ENCODE peak calls at places on chromosome 1, in nine cellular contexts. X, W, K, G, P, Z, O, R and A are unnamed samples.

GRCh38 chr1:2569060-2569459 is 12.9 kb downstream of the TNFRSF14 start:
- DNase-seq in X (no peak), W (no peak), K (peak; percentile 25), G (no peak), P (no peak), Z (peak; percentile 63), O (no peak), R (no peak), A (no peak)

GRCh38 chr1:231855395-231855794 is 228.8 kb downstream of the DISC1 start:
- DNase-seq in X (no peak), W (no peak), K (no peak), G (no peak), P (no peak), Z (no peak), O (no peak), R (no peak), A (no peak)

GRCh38 chr1:18069903-18070302 is 37.7 kb upstream of the IGSF21 start:
- DNase-seq in X (no peak), W (no peak), K (no peak), G (peak; percentile 49), P (no peak), Z (no peak), O (no peak), R (no peak), A (no peak)

GRCh38 chr1:59150537-59151386 is 146.1 kb upstream of the FGGY start:
- DNase-seq in X (peak; percentile 90), W (peak; percentile 89), K (peak; percentile 84), G (no peak), P (peak; percentile 88), Z (peak; percentile 93), O (peak; percentile 100), R (peak; percentile 82), A (no peak)

GRCh38 chr1:93313026-93313425 is 32.7 kb upstream of the DR1 start:
- DNase-seq in X (no peak), W (no peak), K (no peak), G (no peak), P (no peak), Z (no peak), O (no peak), R (no peak), A (no peak)

GRCh38 chr1:195766709-195767108 is 841.5 kb downstream of the KCNT2 start:
- DNase-seq in X (no peak), W (no peak), K (no peak), G (no peak), P (no peak), Z (no peak), O (peak; percentile 47), R (no peak), A (no peak)

GRCh38 chr1:171898956-171899355 is 57.7 kb downstream of the DNM3 start:
- DNase-seq in X (no peak), W (no peak), K (no peak), G (no peak), P (no peak), Z (no peak), O (peak; percentile 39), R (no peak), A (no peak)

GRCh38 chr1:227924838-227925574 is 22.7 kb downstream of the WNT9A start:
- DNase-seq in X (no peak), W (no peak), K (peak; percentile 56), G (peak; percentile 14), P (no peak), Z (peak; percentile 59), O (no peak), R (no peak), A (no peak)

GRCh38 chr1:185156321-185156853 is 366 bp downstream of the TRMT1L start:
- DNase-seq in X (no peak), W (no peak), K (no peak), G (no peak), P (peak; percentile 88), Z (no peak), O (no peak), R (no peak), A (no peak)

GRCh38 chr1:108502624-108503023 is 52.5 kb downstream of the NBPF6 start:
- DNase-seq in X (no peak), W (no peak), K (no peak), G (no peak), P (no peak), Z (no peak), O (peak; percentile 66), R (no peak), A (no peak)

GRCh38 chr1:145887631-145888030 is 2.0 kb upstream of the ANKRD35 start:
- DNase-seq in X (no peak), W (peak; percentile 20), K (no peak), G (no peak), P (no peak), Z (no peak), O (no peak), R (no peak), A (no peak)

GRCh38 chr1:239757711-239758110 is 334.0 kb upstream of the FMN2 start:
- DNase-seq in X (no peak), W (no peak), K (no peak), G (no peak), P (no peak), Z (no peak), O (peak; percentile 13), R (no peak), A (no peak)

GRCh38 chr1:206674745-206675175 is 9.9 kb upstream of the MAPKAPK2 start:
- DNase-seq in X (peak; percentile 88), W (peak; percentile 85), K (peak; percentile 67), G (no peak), P (peak; percentile 86), Z (peak; percentile 80), O (peak; percentile 100), R (no peak), A (no peak)

GRCh38 chr1:111592389-111593361 is 26.9 kb upstream of the RAP1A start:
- DNase-seq in X (peak; percentile 75), W (peak; percentile 14), K (peak; percentile 94), G (peak; percentile 98), P (peak; percentile 95), Z (peak; percentile 96), O (peak; percentile 95), R (peak; percentile 87), A (peak; percentile 86)

GRCh38 chr1:55931272-55931940 is 648.0 kb downstream of the PLPP3 start:
- DNase-seq in X (no peak), W (no peak), K (no peak), G (no peak), P (no peak), Z (no peak), O (peak; percentile 54), R (no peak), A (no peak)

GRCh38 chr1:26239936-26240335 is 5.9 kb downstream of the CEP85 start:
- DNase-seq in X (no peak), W (no peak), K (no peak), G (no peak), P (no peak), Z (no peak), O (peak; percentile 83), R (no peak), A (no peak)
- H3K27ac ChIP-seq in X (no peak overlapping the region), W (no peak overlapping the region), K (no peak overlapping the region), G (no peak overlapping the region), P (no peak overlapping the region), Z (no peak overlapping the region), O (no peak overlapping the region), R (peak overlapping the region; percentile 93), A (no peak overlapping the region)

GRCh38 chr1:204484948-204485347 is 9.7 kb downstream of the PIK3C2B start:
- DNase-seq in X (no peak), W (no peak), K (no peak), G (no peak), P (no peak), Z (no peak), O (no peak), R (no peak), A (no peak)
- H3K4me1 ChIP-seq in X (peaks cover 2% of the 10 kb centered on the region), W (peaks cover 25% of the 10 kb centered on the region), K (peaks cover 18% of the 10 kb centered on the region), G (peaks cover 37% of the 10 kb centered on the region), P (peaks cover 4% of the 10 kb centered on the region), Z (peaks cover 16% of the 10 kb centered on the region), O (no peaks in the 10 kb centered on the region), R (peaks cover 73% of the 10 kb centered on the region), A (no peaks in the 10 kb centered on the region)

GRCh38 chr1:225423518-225423855 is 4.4 kb downstream of the LBR start:
- DNase-seq in X (no peak), W (no peak), K (no peak), G (no peak), P (no peak), Z (no peak), O (no peak), R (no peak), A (no peak)

GRCh38 chr1:225425211-225425786 is 2.5 kb downstream of the LBR start:
- DNase-seq in X (no peak), W (no peak), K (no peak), G (no peak), P (no peak), Z (no peak), O (peak; percentile 68), R (no peak), A (no peak)

GRCh38 chr1:225426395-225427248 is 1.2 kb downstream of the LBR start:
- DNase-seq in X (peak; percentile 40), W (peak; percentile 30), K (peak; percentile 72), G (peak; percentile 52), P (peak; percentile 81), Z (peak; percentile 83), O (peak; percentile 25), R (peak; percentile 24), A (no peak)

GRCh38 chr1:225422795-225423517 is 4.9 kb downstream of the LBR start:
- DNase-seq in X (no peak), W (no peak), K (no peak), G (no peak), P (no peak), Z (no peak), O (no peak), R (no peak), A (no peak)

GRCh38 chr1:225424562-225425210 is 3.2 kb downstream of the LBR start:
- DNase-seq in X (no peak), W (no peak), K (no peak), G (no peak), P (no peak), Z (no peak), O (peak; percentile 84), R (no peak), A (no peak)
- H3K27ac ChIP-seq in X (no peak overlapping the region), W (no peak overlapping the region), K (no peak overlapping the region), G (no peak overlapping the region), P (no peak overlapping the region), Z (no peak overlapping the region), O (peak overlapping the region; percentile 1), R (no peak overlapping the region), A (no peak overlapping the region)

DNA sequence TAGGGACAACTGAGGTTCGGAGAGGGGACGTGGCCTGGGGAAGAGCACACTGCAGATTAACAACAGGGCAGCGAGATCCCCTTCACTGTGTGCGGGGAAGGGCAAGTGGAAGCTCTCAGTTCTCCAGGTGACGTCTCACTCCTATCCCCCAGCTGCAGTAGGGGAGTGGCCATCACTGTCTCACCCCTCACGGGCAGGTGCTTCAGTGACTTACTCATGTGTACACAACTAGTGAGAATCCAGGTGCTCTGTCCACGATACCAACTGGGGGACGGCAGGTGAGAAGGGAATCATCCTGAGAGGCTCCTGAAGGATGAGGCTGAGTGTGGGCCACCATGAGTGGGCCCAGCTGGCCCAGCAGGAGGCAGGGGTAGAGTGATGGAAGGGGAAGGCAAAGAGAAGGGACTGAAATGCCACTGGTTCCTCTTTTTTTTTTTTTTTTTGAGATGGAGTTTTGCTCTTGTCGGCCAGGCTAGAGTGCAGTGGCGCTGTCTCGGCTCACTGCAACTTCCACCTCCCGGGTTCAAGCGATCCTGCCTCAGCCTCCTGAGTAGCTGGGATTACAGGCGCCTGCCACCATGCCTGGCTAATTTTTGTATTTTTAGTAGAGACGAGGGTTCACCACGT is 25.9 kb downstream of the RHBG start:
- DNase-seq in X (no peak), W (no peak), K (no peak), G (no peak), P (no peak), Z (no peak), O (no peak), R (no peak), A (no peak)
- H3K4me1 ChIP-seq in X (no peaks in the 10 kb centered on the region), W (peaks cover 17% of the 10 kb centered on the region), K (no peaks in the 10 kb centered on the region), G (no peaks in the 10 kb centered on the region), P (no peaks in the 10 kb centered on the region), Z (no peaks in the 10 kb centered on the region), O (no peaks in the 10 kb centered on the region), R (no peaks in the 10 kb centered on the region), A (no peaks in the 10 kb centered on the region)

GRCh38 chr1:67314696-67315095 is 7.0 kb downstream of the IL12RB2 start:
- DNase-seq in X (no peak), W (no peak), K (no peak), G (no peak), P (no peak), Z (no peak), O (no peak), R (no peak), A (no peak)
- H3K27ac ChIP-seq in X (no peak overlapping the region), W (no peak overlapping the region), K (no peak overlapping the region), G (no peak overlapping the region), P (no peak overlapping the region), Z (no peak overlapping the region), O (no peak overlapping the region), R (no peak overlapping the region), A (no peak overlapping the region)